ENCODE peak calls at places on chromosome 16, in eight cellular contexts. N is stimulated activated CD4-positive, alpha-beta T cell treated with anti-CD3 and anti-CD28 coated beads, Interleukin-12 subunit alpha, Interleukin-12 subunit beta, amount 100 ng/mL, for 4 hours; Y is substantia nigra; X is ELR; W is left ventricle myocardium inferior; H is astrocyte of the hippocampus; L is MM.1S; M is left cardiac atrium. G is an unnamed sample.

GRCh38 chr16:31427441-31428276 is 501 bp downstream of the COX6A2 start:
- DNase-seq in H (peak), N (peak), W (peak), M (peak), X (no peak), L (no peak), Y (peak), G (peak)

GRCh38 chr16:50259334-50260205 is 6.8 kb upstream of the ADCY7 start:
- DNase-seq in N (no peak), M (peak), Y (no peak), X (no peak), L (no peak), W (peak), H (peak), G (peak)

GRCh38 chr16:56625943-56626654 is 518 bp downstream of the MT1E start:
- DNase-seq in W (peak), H (peak), X (peak), M (peak), N (no peak), Y (no peak), L (no peak), G (peak)

GRCh38 chr16:56986361-56986760 is 3.0 kb upstream of the NLRC5 start:
- DNase-seq in N (no peak), L (no peak), X (no peak), M (no peak), Y (no peak), H (no peak), W (no peak), G (no peak)

GRCh38 chr16:12833939-12834338 is 30.3 kb upstream of the CPPED1 start:
- DNase-seq in N (no peak), Y (no peak), M (no peak), X (peak), L (no peak), H (peak), W (no peak), G (peak)

GRCh38 chr16:21116148-21116693 is 34.4 kb downstream of the DNAH3 start:
- DNase-seq in Y (no peak), N (no peak), M (no peak), W (no peak), H (no peak), X (no peak), L (peak), G (no peak)

GRCh38 chr16:19645557-19645981 is 72.5 kb downstream of the KNOP1 start:
- DNase-seq in X (no peak), N (no peak), W (peak), L (no peak), Y (no peak), H (no peak), M (peak), G (no peak)

GRCh38 chr16:24540575-24541240 is 1.3 kb downstream of the RBBP6 start:
- DNase-seq in L (peak), N (no peak), M (no peak), X (peak), W (no peak), Y (no peak), H (peak), G (no peak)

GRCh38 chr16:84732674-84733352 is 33.0 kb downstream of the USP10 start:
- DNase-seq in W (no peak), L (no peak), Y (no peak), X (no peak), H (no peak), M (no peak), N (no peak), G (no peak)

GRCh38 chr16:81190667-81191066 is 47.8 kb upstream of the BCO1 start:
- DNase-seq in M (no peak), N (no peak), X (peak), W (no peak), L (no peak), Y (no peak), H (peak), G (no peak)

GRCh38 chr16:25024900-25025299 is 9.7 kb upstream of the ARHGAP17 start:
- DNase-seq in M (no peak), N (no peak), Y (no peak), W (no peak), H (no peak), L (no peak), X (no peak), G (no peak)

GRCh38 chr16:16032271-16032979 is 83.0 kb downstream of the ABCC1 start:
- DNase-seq in Y (no peak), M (no peak), L (no peak), X (no peak), H (no peak), W (no peak), N (no peak), G (no peak)

GRCh38 chr16:77636615-77637014 is 85.7 kb upstream of the NUDT7 start:
- DNase-seq in N (no peak), H (no peak), Y (no peak), W (no peak), X (no peak), L (no peak), M (no peak), G (no peak)

GRCh38 chr16:81513204-81514040 is 68.8 kb downstream of the CMIP start:
- DNase-seq in Y (no peak), H (peak), M (peak), W (peak), L (no peak), X (no peak), N (no peak), G (no peak)

GRCh38 chr16:77211880-77212735 is 12.9 kb downstream of the SYCE1L start:
- DNase-seq in W (peak), M (peak), L (peak), H (peak), Y (no peak), X (peak), N (peak), G (peak)

GRCh38 chr16:66562986-66563385 is 3.3 kb upstream of the CMTM1 start:
- DNase-seq in L (no peak), W (no peak), H (no peak), X (no peak), M (no peak), Y (no peak), N (no peak), G (no peak)

GRCh38 chr16:87340198-87340597 is 23.0 kb upstream of the C16orf95 start:
- DNase-seq in M (no peak), L (no peak), X (no peak), Y (no peak), W (no peak), H (no peak), N (no peak), G (no peak)

GRCh38 chr16:79261461-79261860 is 339.1 kb downstream of the MAF start:
- DNase-seq in Y (no peak), M (peak), W (peak), H (no peak), L (no peak), X (no peak), N (peak), G (peak)

GRCh38 chr16:22417019-22417418 is 42.6 kb upstream of the CDR2 start:
- DNase-seq in M (no peak), Y (no peak), W (no peak), X (no peak), L (no peak), H (no peak), N (no peak), G (no peak)

GRCh38 chr16:27819881-27820610 is 243.5 kb downstream of the GSG1L start:
- DNase-seq in M (no peak), H (no peak), X (no peak), N (no peak), L (no peak), Y (no peak), W (no peak), G (no peak)

GRCh38 chr16:9062301-9062700 is 29.1 kb upstream of the HAPSTR1 start:
- DNase-seq in Y (no peak), X (no peak), N (no peak), W (no peak), H (no peak), L (no peak), M (no peak), G (no peak)

GRCh38 chr16:27179500-27180072 is 23.7 kb upstream of the KDM8 start:
- DNase-seq in H (peak), W (peak), N (peak), Y (no peak), L (peak), X (peak), M (peak), G (peak)

GRCh38 chr16:31460582-31461002 is 1.3 kb downstream of the ARMC5 start:
- DNase-seq in Y (no peak), X (peak), W (no peak), H (peak), L (peak), M (no peak), N (no peak), G (no peak)

GRCh38 chr16:35391328-35391727 is 1931.9 kb downstream of the TP53TG3F start:
- DNase-seq in Y (no peak), N (no peak), L (peak), X (peak), W (peak), M (peak), H (peak), G (peak)

GRCh38 chr16:79758615-79759346 is 158.2 kb upstream of the MAF start:
- DNase-seq in L (no peak), N (no peak), M (no peak), Y (no peak), W (no peak), H (peak), X (no peak), G (peak)